ENCODE peak calls at places on chromosomes 11 and 22, in ten cellular contexts. K, Y, Z, U, A, V, T, R, X and D are unnamed samples.

GRCh38 chr11:859394-860131 is 16.9 kb downstream of the TSPAN4 start:
- DNase-seq in K (peak), Y (peak), Z (no peak), U (no peak), A (no peak), V (no peak), T (peak), R (no peak), X (peak), D (no peak)

GRCh38 chr22:38017272-38017920 is 33.0 kb upstream of the SOX10 start:
- DNase-seq in K (peak), Y (peak), Z (no peak), U (peak), A (no peak), V (no peak), T (peak), R (no peak), X (peak), D (no peak)

GRCh38 chr11:64843971-64844329 is 503 bp downstream of the CDC42BPG start:
- DNase-seq in K (no peak), Y (no peak), Z (no peak), U (no peak), A (no peak), V (no peak), T (peak), R (no peak), X (no peak), D (peak)

GRCh38 chr11:134228625-134229024 is 4.2 kb downstream of the VPS26B start:
- DNase-seq in K (no peak), Y (no peak), Z (peak), U (peak), A (no peak), V (no peak), T (no peak), R (peak), X (peak), D (no peak)

GRCh38 chr11:27485930-27486773 is 13.6 kb upstream of the LGR4 start:
- DNase-seq in K (no peak), Y (no peak), Z (peak), U (no peak), A (peak), V (no peak), T (peak), R (peak), X (peak), D (peak)

GRCh38 chr11:102014756-102015155 is 32.5 kb upstream of the CFAP300 start:
- DNase-seq in K (no peak), Y (no peak), Z (no peak), U (no peak), A (no peak), V (peak), T (no peak), R (no peak), X (no peak), D (peak)

GRCh38 chr11:76234704-76235232 is 28.5 kb upstream of the WNT11 start:
- DNase-seq in K (no peak), Y (peak), Z (no peak), U (peak), A (no peak), V (peak), T (peak), R (no peak), X (no peak), D (no peak)

GRCh38 chr11:13337986-13338436 is 60.4 kb downstream of the BMAL1 start:
- DNase-seq in K (no peak), Y (no peak), Z (no peak), U (no peak), A (peak), V (no peak), T (peak), R (no peak), X (peak), D (no peak)

GRCh38 chr22:50674606-50675552 is 2.3 kb downstream of the SHANK3 start:
- DNase-seq in K (peak), Y (no peak), Z (no peak), U (no peak), A (peak), V (peak), T (peak), R (no peak), X (no peak), D (peak)

GRCh38 chr11:10348650-10349280 is 43.9 kb downstream of the ADM start:
- DNase-seq in K (peak), Y (no peak), Z (no peak), U (no peak), A (peak), V (no peak), T (peak), R (no peak), X (peak), D (peak)

GRCh38 chr22:26770624-26771023 is 113.2 kb downstream of the MIAT start:
- DNase-seq in K (no peak), Y (no peak), Z (no peak), U (no peak), A (no peak), V (no peak), T (no peak), R (no peak), X (peak), D (no peak)

GRCh38 chr11:84261707-84262106 is 975.5 kb upstream of the CCDC90B start:
- DNase-seq in K (no peak), Y (no peak), Z (no peak), U (no peak), A (no peak), V (no peak), T (peak), R (no peak), X (no peak), D (peak)

GRCh38 chr11:132595711-132596111 is 936.6 kb downstream of the OPCML start:
- DNase-seq in K (no peak), Y (no peak), Z (no peak), U (no peak), A (no peak), V (no peak), T (no peak), R (no peak), X (no peak), D (no peak)

GRCh38 chr11:64919627-64920026 is 2.6 kb upstream of the ATG2A start:
- DNase-seq in K (no peak), Y (no peak), Z (no peak), U (no peak), A (no peak), V (no peak), T (no peak), R (no peak), X (no peak), D (no peak)

GRCh38 chr22:46587492-46588278 is 32.5 kb upstream of the GRAMD4 start:
- DNase-seq in K (no peak), Y (no peak), Z (peak), U (no peak), A (no peak), V (no peak), T (no peak), R (peak), X (no peak), D (no peak)

GRCh38 chr11:45794169-45794568 is 10.8 kb upstream of the SLC35C1 start:
- DNase-seq in K (no peak), Y (no peak), Z (no peak), U (peak), A (no peak), V (no peak), T (peak), R (no peak), X (no peak), D (no peak)

GRCh38 chr11:55658031-55658573 is 3.9 kb upstream of the OR4C6 start:
- DNase-seq in K (no peak), Y (no peak), Z (no peak), U (no peak), A (no peak), V (no peak), T (no peak), R (no peak), X (no peak), D (no peak)

GRCh38 chr11:20415432-20415831 is 27.9 kb downstream of the PRMT3 start:
- DNase-seq in K (no peak), Y (no peak), Z (no peak), U (no peak), A (no peak), V (no peak), T (no peak), R (no peak), X (no peak), D (no peak)

GRCh38 chr11:73389134-73389525 is 12.9 kb downstream of the RELT start:
- DNase-seq in K (peak), Y (no peak), Z (no peak), U (no peak), A (no peak), V (no peak), T (no peak), R (no peak), X (no peak), D (no peak)

GRCh38 chr22:19808873-19809478 is 45.7 kb downstream of the GNB1L start:
- DNase-seq in K (no peak), Y (no peak), Z (no peak), U (peak), A (no peak), V (no peak), T (no peak), R (no peak), X (no peak), D (no peak)

GRCh38 chr11:92929168-92930053 is 40.0 kb upstream of the MTNR1B start:
- DNase-seq in K (no peak), Y (no peak), Z (no peak), U (no peak), A (no peak), V (peak), T (no peak), R (no peak), X (peak), D (peak)

GRCh38 chr11:108302121-108302785 is 79.4 kb downstream of the ATM start:
- DNase-seq in K (no peak), Y (no peak), Z (no peak), U (no peak), A (peak), V (no peak), T (no peak), R (no peak), X (peak), D (no peak)

GRCh38 chr22:50292643-50293440 is 14.6 kb downstream of the PLXNB2 start:
- DNase-seq in K (no peak), Y (no peak), Z (peak), U (no peak), A (peak), V (no peak), T (no peak), R (peak), X (no peak), D (peak)

GRCh38 chr11:6531267-6531752 is 34.2 kb downstream of the DNHD1 start:
- DNase-seq in K (peak), Y (no peak), Z (peak), U (no peak), A (peak), V (peak), T (peak), R (no peak), X (peak), D (peak)

GRCh38 chr22:25489947-25490346 is 74.5 kb upstream of the GRK3 start:
- DNase-seq in K (no peak), Y (no peak), Z (no peak), U (no peak), A (no peak), V (no peak), T (no peak), R (no peak), X (no peak), D (no peak)

GRCh38 chr11:66359662-66360087 is 11.9 kb downstream of the SLC29A2 start:
- DNase-seq in K (no peak), Y (no peak), Z (no peak), U (no peak), A (no peak), V (no peak), T (peak), R (no peak), X (no peak), D (no peak)

GRCh38 chr11:86206296-86206695 is 38.3 kb upstream of the EED start:
- DNase-seq in K (no peak), Y (no peak), Z (no peak), U (no peak), A (no peak), V (no peak), T (no peak), R (no peak), X (no peak), D (peak)

GRCh38 chr22:26671317-26672059 is 14.1 kb downstream of the MIAT start:
- DNase-seq in K (no peak), Y (peak), Z (peak), U (peak), A (no peak), V (peak), T (peak), R (peak), X (no peak), D (no peak)

GRCh38 chr11:75563978-75564552 is 2.0 kb downstream of the SERPINH1 start:
- DNase-seq in K (no peak), Y (peak), Z (no peak), U (peak), A (no peak), V (peak), T (no peak), R (no peak), X (peak), D (peak)

GRCh38 chr11:1036931-1037330 is 413 bp upstream of the MUC6 start:
- DNase-seq in K (no peak), Y (no peak), Z (no peak), U (no peak), A (no peak), V (no peak), T (no peak), R (no peak), X (no peak), D (no peak)